ENCODE peak calls at places on chromosomes 2 and 18, in five cellular contexts. O is NCI-H1694; T is activated CD8-positive, alpha-beta memory T cell treated with anti-CD3 and anti-CD28 coated beads, Interleukin-2, amount 50 U/mL, for 48 hours; Y is lower lobe of right lung; J is stimulated activated CD8-positive, alpha-beta memory T cell treated with anti-CD3 and anti-CD28 coated beads, Interleukin-4, amount 100 ng/mL, for 4 hours. Z is an unnamed sample.

GRCh38 chr18:59837586-59837985 is 62.2 kb upstream of the PMAIP1 start:
- DNase-seq in O (peak), J (peak), Y (no peak), T (peak), Z (peak)

GRCh38 chr2:45184606-45185005 is 175.4 kb upstream of the SIX2 start:
- DNase-seq in T (no peak), Y (no peak), O (no peak), J (no peak), Z (no peak)

GRCh38 chr2:195795879-195796278 is 138.9 kb downstream of the SLC39A10 start:
- DNase-seq in Y (no peak), O (no peak), J (no peak), T (no peak), Z (no peak)

GRCh38 chr2:216691210-216691741 is 4.1 kb downstream of the IGFBP5 start:
- DNase-seq in O (peak), T (no peak), Y (peak), J (no peak), Z (no peak)

GRCh38 chr2:171279983-171280790 is 119.5 kb upstream of the TLK1 start:
- DNase-seq in Y (no peak), J (no peak), O (no peak), T (no peak), Z (no peak)

GRCh38 chr2:182360012-182360662 is 66.7 kb downstream of the PDE1A start:
- DNase-seq in J (no peak), O (no peak), Y (no peak), T (no peak), Z (no peak)

GRCh38 chr18:61893304-61893970 is 630 bp upstream of the RNF152 start:
- DNase-seq in Y (peak), O (no peak), J (peak), T (peak), Z (peak)

GRCh38 chr2:96485751-96486643 is 19.2 kb downstream of the NEURL3 start:
- DNase-seq in O (no peak), T (peak), J (peak), Y (peak), Z (peak)

GRCh38 chr2:133341575-133341974 is 226.7 kb downstream of the NCKAP5 start:
- DNase-seq in O (no peak), J (no peak), T (no peak), Y (no peak), Z (no peak)

GRCh38 chr18:34707670-34708069 is 2.4 kb upstream of the DTNA start:
- DNase-seq in T (no peak), J (no peak), Y (no peak), O (no peak), Z (no peak)

GRCh38 chr2:182915369-182916326 is 49.2 kb upstream of the FRZB start:
- DNase-seq in Y (no peak), O (no peak), J (no peak), T (no peak), Z (no peak)

GRCh38 chr18:13124411-13124810 is 94.1 kb upstream of the LDLRAD4 start:
- DNase-seq in J (no peak), Y (no peak), T (no peak), O (no peak), Z (no peak)

GRCh38 chr2:195648780-195649179 is 8.2 kb upstream of the SLC39A10 start:
- DNase-seq in T (no peak), Y (no peak), O (no peak), J (no peak), Z (no peak)

GRCh38 chr2:10385933-10386773 is 62.0 kb downstream of the ODC1 start:
- DNase-seq in Y (no peak), T (no peak), J (no peak), O (no peak), Z (no peak)

GRCh38 chr2:227629435-227629834 is 12.1 kb downstream of the SCYGR4 start:
- DNase-seq in Y (no peak), T (no peak), O (no peak), J (no peak), Z (no peak)

GRCh38 chr2:118677546-118677945 is 169.9 kb downstream of the EN1 start:
- DNase-seq in Y (no peak), T (no peak), O (no peak), J (no peak), Z (no peak)

GRCh38 chr2:74293191-74294065 is 49.8 kb downstream of the SLC4A5 start:
- DNase-seq in J (no peak), O (no peak), Y (no peak), T (peak), Z (no peak)

GRCh38 chr2:150109912-150110311 is 377.6 kb downstream of the RND3 start:
- DNase-seq in J (no peak), Y (no peak), T (no peak), O (no peak), Z (no peak)

GRCh38 chr2:145939949-145940348 is 1420.0 kb upstream of the ZEB2 start:
- DNase-seq in Y (no peak), J (no peak), T (no peak), O (no peak), Z (no peak)

GRCh38 chr2:158580760-158581159 is 124.0 kb downstream of the PKP4 start:
- DNase-seq in T (no peak), J (no peak), O (no peak), Y (no peak), Z (no peak)

GRCh38 chr2:239868556-239869181 is 156.5 kb downstream of the NDUFA10 start:
- DNase-seq in T (peak), J (no peak), O (no peak), Y (no peak), Z (no peak)

GRCh38 chr2:20444113-20444992 is 2.5 kb upstream of the RHOB start:
- DNase-seq in T (no peak), Y (no peak), J (no peak), O (peak), Z (no peak)

GRCh38 chr18:25349926-25350560 is 1.9 kb downstream of the ZNF521 start:
- DNase-seq in J (no peak), O (no peak), Y (peak), T (no peak), Z (no peak)

GRCh38 chr2:241125626-241126025 is 23.5 kb upstream of the MTERF4 start:
- DNase-seq in T (no peak), J (no peak), Y (peak), O (no peak), Z (no peak)

GRCh38 chr2:124822516-124822915 is 797.4 kb downstream of the CNTNAP5 start:
- DNase-seq in T (no peak), J (no peak), Y (no peak), O (no peak), Z (no peak)

GRCh38 chr18:63421514-63421913 is 762 bp downstream of the VPS4B start:
- DNase-seq in T (no peak), Y (no peak), J (no peak), O (no peak), Z (no peak)

GRCh38 chr2:202883987-202884675 is 12.6 kb upstream of the ICA1L start:
- DNase-seq in T (no peak), O (no peak), J (no peak), Y (no peak), Z (no peak)

GRCh38 chr2:177902395-177903160 is 170.0 kb downstream of the PDE11A start:
- DNase-seq in J (no peak), Y (no peak), O (no peak), T (no peak), Z (no peak)

GRCh38 chr2:104944495-104944894 is 90.6 kb downstream of the POU3F3 start:
- DNase-seq in J (no peak), O (no peak), Y (no peak), T (no peak), Z (no peak)

GRCh38 chr2:10406491-10406890 is 41.6 kb downstream of the ODC1 start:
- DNase-seq in T (no peak), J (no peak), Y (no peak), O (no peak), Z (no peak)

GRCh38 chr2:238106339-238106697 is 6.2 kb downstream of the ESPNL start:
- DNase-seq in J (no peak), O (no peak), Y (no peak), T (no peak), Z (no peak)

GRCh38 chr2:11365096-11365856 is 20.8 kb upstream of the ROCK2 start:
- DNase-seq in T (no peak), J (no peak), Y (no peak), O (no peak), Z (no peak)

GRCh38 chr2:215825709-215826108 is 187.6 kb downstream of the MREG start:
- DNase-seq in J (no peak), Y (no peak), O (no peak), T (no peak), Z (no peak)

GRCh38 chr2:2664989-2665833 is 334.1 kb upstream of the MYT1L start:
- DNase-seq in T (no peak), Y (no peak), O (no peak), J (no peak), Z (no peak)